ENCODE peak calls at places on chromosomes 4 and X, in six cellular contexts. J is nephron progenitor cell, H is AG10803, O is GM13977, U is WTC11, M is dorsolateral prefrontal cortex. E is an unnamed sample.

GRCh38 chr4:168978001-168978700 is 31.9 kb downstream of the CBR4 start:
- DNase-seq in J (no peak), H (peak), O (no peak), U (no peak), M (no peak), E (no peak)

GRCh38 chr4:1502976-1503375 is 96.7 kb upstream of the NKX1-1 start:
- DNase-seq in J (no peak), H (no peak), O (no peak), U (peak), M (peak), E (peak)

GRCh38 chr4:107164962-107165361 is 128.8 kb upstream of the DKK2 start:
- DNase-seq in J (no peak), H (no peak), O (no peak), U (no peak), M (no peak), E (no peak)

GRCh38 chr4:78057135-78057599 is at the start of gene FRAS1:
- DNase-seq in J (peak), H (peak), O (peak), U (peak), M (peak), E (peak)

GRCh38 chrX:20218809-20219505 is 47.8 kb downstream of the RPS6KA3 start:
- DNase-seq in J (no peak), H (no peak), O (no peak), U (no peak), M (no peak), E (no peak)

GRCh38 chr4:105471566-105472176 is 2.2 kb downstream of the PPA2 start:
- DNase-seq in J (peak), H (peak), O (peak), U (peak), M (peak), E (no peak)

GRCh38 chr4:6331018-6331417 is 61.4 kb downstream of the WFS1 start:
- DNase-seq in J (no peak), H (peak), O (peak), U (peak), M (no peak), E (no peak)

GRCh38 chr4:178632415-178632814 is 1190.2 kb upstream of the AGA start:
- DNase-seq in J (no peak), H (no peak), O (no peak), U (no peak), M (no peak), E (no peak)

GRCh38 chr4:173399016-173399415 is at the start of gene SCRG1:
- DNase-seq in J (no peak), H (no peak), O (no peak), U (peak), M (peak), E (no peak)

GRCh38 chr4:48645225-48645794 is 134.8 kb downstream of the FRYL start:
- DNase-seq in J (no peak), H (peak), O (no peak), U (no peak), M (no peak), E (no peak)

GRCh38 chr4:110793381-110793801 is 170.5 kb upstream of the PITX2 start:
- DNase-seq in J (no peak), H (no peak), O (no peak), U (no peak), M (no peak), E (no peak)

GRCh38 chr4:13601060-13601459 is 26.5 kb downstream of the BOD1L1 start:
- DNase-seq in J (no peak), H (no peak), O (no peak), U (no peak), M (no peak), E (no peak)

GRCh38 chr4:8655411-8656184 is 63.0 kb downstream of the CPZ start:
- DNase-seq in J (no peak), H (no peak), O (no peak), U (no peak), M (peak), E (peak)

GRCh38 chrX:30141966-30142365 is 73.4 kb upstream of the MAGEB2 start:
- DNase-seq in J (peak), H (peak), O (peak), U (peak), M (no peak), E (no peak)

GRCh38 chr4:52423967-52424366 is 235.1 kb downstream of the USP46 start:
- DNase-seq in J (no peak), H (no peak), O (no peak), U (no peak), M (no peak), E (no peak)

GRCh38 chrX:27354021-27354420 is 109.1 kb downstream of the PPP4R3C start:
- DNase-seq in J (no peak), H (no peak), O (no peak), U (no peak), M (no peak), E (no peak)

GRCh38 chr4:3809028-3809427 is 42.8 kb downstream of the ADRA2C start:
- DNase-seq in J (no peak), H (no peak), O (no peak), U (no peak), M (no peak), E (peak)

GRCh38 chrX:153967536-153968214 is 3.9 kb downstream of the HCFC1 start:
- DNase-seq in J (no peak), H (no peak), O (no peak), U (no peak), M (no peak), E (no peak)

GRCh38 chrX:153969904-153970397 is 1.7 kb downstream of the HCFC1 start:
- DNase-seq in J (no peak), H (peak), O (no peak), U (no peak), M (peak), E (no peak)

GRCh38 chrX:153969125-153969903 is 2.3 kb downstream of the HCFC1 start:
- DNase-seq in J (peak), H (no peak), O (no peak), U (no peak), M (no peak), E (no peak)

GRCh38 chrX:153968255-153968654 is 3.4 kb downstream of the HCFC1 start:
- DNase-seq in J (no peak), H (no peak), O (no peak), U (no peak), M (no peak), E (no peak)

DNA sequence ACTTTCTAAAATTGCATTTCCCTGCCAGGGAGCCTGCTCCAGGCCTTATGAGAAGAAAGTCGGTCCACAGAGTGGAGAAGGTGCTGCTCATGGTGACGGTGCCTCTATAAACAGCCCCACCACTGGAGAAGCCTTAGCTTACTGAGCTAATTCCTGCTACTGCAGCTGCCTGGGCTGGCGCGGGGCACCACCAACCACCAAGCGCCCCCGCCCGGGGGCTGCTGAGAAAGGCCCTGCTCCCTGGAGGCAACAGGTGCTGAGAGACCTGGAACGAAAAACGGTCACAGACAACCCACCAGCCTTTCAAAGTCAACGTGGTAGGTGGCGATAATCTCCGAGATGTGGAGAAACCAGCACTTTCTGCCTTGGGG is 2.9 kb downstream of the HCFC1 start:
- DNase-seq in J (peak), H (no peak), O (no peak), U (no peak), M (no peak), E (no peak)
- TF ChIP-seq CTCF in J (no peak), H (peak), O (peak), U (no peak), M (no peak), E (peak)

GRCh38 chr4:115152081-115152480 is 38.7 kb upstream of the NDST4 start:
- DNase-seq in J (no peak), H (no peak), O (no peak), U (no peak), M (no peak), E (no peak)

GRCh38 chr4:115159141-115159540 is 45.7 kb upstream of the NDST4 start:
- DNase-seq in J (no peak), H (peak), O (no peak), U (no peak), M (no peak), E (no peak)

GRCh38 chr4:115154826-115155225 is 41.4 kb upstream of the NDST4 start:
- DNase-seq in J (no peak), H (peak), O (no peak), U (no peak), M (no peak), E (no peak)
- TF ChIP-seq CTCF in J (no peak), H (peak), O (no peak), U (no peak), M (no peak), E (peak)

GRCh38 chr4:20313237-20314030 is 61.7 kb downstream of the SLIT2 start:
- DNase-seq in J (peak), H (no peak), O (peak), U (peak), M (no peak), E (no peak)
- TF ChIP-seq CTCF in J (peak), H (no peak), O (peak), U (peak), M (no peak), E (peak)

DNA sequence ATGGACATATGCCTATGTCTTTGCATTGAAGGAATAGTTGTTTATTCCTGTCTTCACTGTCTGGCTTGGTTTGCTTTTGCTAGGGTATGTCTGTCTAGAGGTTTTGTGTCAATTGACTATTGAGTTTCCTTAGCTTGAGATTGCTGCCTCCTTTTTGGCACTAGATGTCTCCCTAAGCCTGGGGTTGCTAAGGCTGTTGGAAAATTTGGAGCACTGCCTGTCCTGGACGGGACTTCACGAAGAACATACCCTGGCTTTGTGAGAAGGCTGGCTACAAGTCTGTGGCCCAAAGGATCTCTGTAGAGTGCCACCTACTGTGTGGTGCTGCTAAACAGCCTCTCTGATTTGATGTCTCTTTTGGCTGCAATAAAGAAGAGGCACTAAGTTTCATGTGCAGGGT is 183.8 kb upstream of the NUDT10 start:
- DNase-seq in J (no peak), H (no peak), O (no peak), U (peak), M (no peak), E (no peak)
- TF ChIP-seq CTCF in J (peak), H (no peak), O (peak), U (no peak), M (no peak), E (no peak)

E was measured in chondrocyte.